ENCODE peak calls at places on chromosome 21, in seven cellular contexts. V is activated T-helper 1 cell treated with anti-CD3 and anti-CD28 coated beads, Interleukin-2, amount 50 U/mL, for 16 hours; M is activated CD8-positive, alpha-beta T cell treated with anti-CD3 and anti-CD28 coated beads for 36 hours; C is ecto neural progenitor cell; Y is endothelial cell; Z is heart right ventricle; W is Daoy. S is an unnamed sample.

GRCh38 chr21:42461881-42462877 is 33.8 kb downstream of the RSPH1 start:
- DNase-seq in V (no peak), M (peak), C (no peak), Y (no peak), Z (no peak), W (no peak), S (no peak)

GRCh38 chr21:41914358-41914757 is 35.2 kb upstream of the PRDM15 start:
- DNase-seq in V (no peak), M (no peak), C (no peak), Y (no peak), Z (no peak), W (no peak), S (no peak)

GRCh38 chr21:32096411-32096810 is 182.4 kb downstream of the MIS18A start:
- DNase-seq in V (no peak), M (peak), C (peak), Y (peak), Z (no peak), W (no peak), S (peak)

GRCh38 chr21:26443291-26443690 is 129.8 kb downstream of the CYYR1 start:
- DNase-seq in V (no peak), M (no peak), C (no peak), Y (no peak), Z (no peak), W (no peak), S (no peak)

GRCh38 chr21:34360488-34361241 is 3.1 kb upstream of the KCNE2 start:
- DNase-seq in V (no peak), M (no peak), C (no peak), Y (no peak), Z (no peak), W (no peak), S (no peak)

GRCh38 chr21:33261635-33262034 is 4.5 kb upstream of the IL10RB start:
- DNase-seq in V (no peak), M (peak), C (no peak), Y (no peak), Z (no peak), W (peak), S (no peak)

GRCh38 chr21:16418211-16418610 is 688.4 kb downstream of the USP25 start:
- DNase-seq in V (no peak), M (no peak), C (no peak), Y (no peak), Z (no peak), W (no peak), S (no peak)

GRCh38 chr21:25370311-25370744 is 237.0 kb downstream of the MRPL39 start:
- DNase-seq in V (no peak), M (peak), C (no peak), Y (no peak), Z (no peak), W (peak), S (no peak)

GRCh38 chr21:36059823-36060158 is 535 bp downstream of the SETD4 start:
- DNase-seq in V (no peak), M (no peak), C (peak), Y (peak), Z (peak), W (no peak), S (no peak)

GRCh38 chr21:43645414-43645891 is 13.8 kb downstream of the HSF2BP start:
- DNase-seq in V (no peak), M (peak), C (no peak), Y (peak), Z (peak), W (peak), S (no peak)